ENCODE peak calls at places on chromosomes 3 and 15, in five cellular contexts. S is breast epithelium; I is CD8-positive, alpha-beta T cell; Z is hepatocyte; R is cardiac muscle cell. P is an unnamed sample.

GRCh38 chr3:81723732-81724313 is 37.6 kb downstream of the GBE1 start:
- DNase-seq in S (no peak), I (no peak), Z (no peak), R (no peak), P (no peak)

GRCh38 chr15:89971592-89971997 is 29.5 kb upstream of the ZNF710 start:
- DNase-seq in S (no peak), I (peak; percentile 30), Z (peak; percentile 79), R (peak; percentile 79), P (peak; percentile 37)

GRCh38 chr15:70033529-70034140 is 64.1 kb downstream of the TLE3 start:
- DNase-seq in S (no peak), I (no peak), Z (no peak), R (no peak), P (no peak)

GRCh38 chr15:40346579-40347558 is 4.0 kb upstream of the PHGR1 start:
- DNase-seq in S (peak; percentile 63), I (no peak), Z (no peak), R (no peak), P (no peak)

GRCh38 chr3:134373278-134373941 is 837 bp downstream of the AMOTL2 start:
- DNase-seq in S (peak; percentile 89), I (no peak), Z (peak; percentile 93), R (peak; percentile 93), P (no peak)

GRCh38 chr3:55013145-55013544 is 85.3 kb upstream of the LRTM1 start:
- DNase-seq in S (no peak), I (no peak), Z (peak; percentile 30), R (no peak), P (no peak)

GRCh38 chr3:105497381-105497780 is 130.7 kb downstream of the ALCAM start:
- DNase-seq in S (no peak), I (no peak), Z (no peak), R (no peak), P (no peak)

GRCh38 chr3:4716731-4717362 is 223.7 kb downstream of the ITPR1 start:
- DNase-seq in S (no peak), I (no peak), Z (no peak), R (no peak), P (no peak)

GRCh38 chr3:25781145-25781757 is 2.0 kb downstream of the NGLY1 start:
- DNase-seq in S (no peak), I (no peak), Z (no peak), R (no peak), P (no peak)

GRCh38 chr15:73051402-73051810 is 857 bp upstream of the NEO1 start:
- DNase-seq in S (peak; percentile 26), I (no peak), Z (no peak), R (no peak), P (no peak)

GRCh38 chr3:153338487-153338886 is 176.5 kb downstream of the RAP2B start:
- DNase-seq in S (no peak), I (no peak), Z (no peak), R (no peak), P (no peak)

DNA sequence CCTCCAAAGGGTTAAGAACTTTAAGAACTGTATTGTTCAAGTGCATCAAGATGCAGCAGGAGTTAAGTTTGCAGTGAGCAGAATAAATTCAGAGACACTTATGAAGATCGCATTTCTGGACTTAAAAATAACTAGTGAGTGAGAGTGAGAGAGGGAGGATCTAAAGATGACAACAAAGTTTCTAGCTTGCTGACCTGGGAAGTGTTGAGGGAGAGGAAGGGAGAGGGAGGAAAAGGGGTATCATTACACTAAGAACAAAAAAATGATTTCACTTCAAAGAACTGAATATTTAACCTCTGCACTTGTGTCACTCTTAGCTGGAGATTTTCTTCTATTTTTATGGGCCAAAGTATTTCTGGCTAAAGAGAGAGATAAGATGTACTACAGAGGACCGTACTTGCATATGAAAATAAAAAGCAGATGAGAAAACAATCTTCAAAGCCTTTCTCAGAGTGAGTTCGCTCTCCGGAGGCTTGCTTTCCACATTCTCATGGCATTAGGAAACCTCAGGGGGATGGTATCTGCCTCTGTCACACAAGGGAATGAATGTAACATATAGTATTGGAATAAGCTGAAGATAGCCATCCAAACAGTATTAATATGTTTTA is 91.4 kb upstream of the TJP1 start:
- DNase-seq in S (no peak), I (no peak), Z (no peak), R (no peak), P (no peak)
- H3K27ac ChIP-seq in S (no peak overlapping the region), I (no peak overlapping the region), Z (peak overlapping the region; percentile 0), R (peak overlapping the region; percentile 84), P (no peak overlapping the region)

GRCh38 chr15:27134481-27134880 is 163.5 kb downstream of the GABRG3 start:
- DNase-seq in S (no peak), I (no peak), Z (no peak), R (no peak), P (no peak)
- H3K9me3 ChIP-seq in S (no peaks in the 10 kb centered on the region), I (no peaks in the 10 kb centered on the region), Z (no peaks in the 10 kb centered on the region), R (no peaks in the 10 kb centered on the region), P (no peaks in the 10 kb centered on the region)

GRCh38 chr15:77505556-77505955 is 84.9 kb downstream of the HMG20A start:
- DNase-seq in S (no peak), I (no peak), Z (no peak), R (no peak), P (no peak)

GRCh38 chr15:77506311-77507150 is 85.8 kb downstream of the HMG20A start:
- DNase-seq in S (peak; percentile 58), I (no peak), Z (no peak), R (no peak), P (no peak)

GRCh38 chr15:77507911-77508310 is 87.2 kb downstream of the HMG20A start:
- DNase-seq in S (peak; percentile 69), I (no peak), Z (no peak), R (no peak), P (no peak)

GRCh38 chr15:77508541-77509505 is 88.1 kb downstream of the HMG20A start:
- DNase-seq in S (no peak), I (no peak), Z (no peak), R (no peak), P (no peak)

DNA sequence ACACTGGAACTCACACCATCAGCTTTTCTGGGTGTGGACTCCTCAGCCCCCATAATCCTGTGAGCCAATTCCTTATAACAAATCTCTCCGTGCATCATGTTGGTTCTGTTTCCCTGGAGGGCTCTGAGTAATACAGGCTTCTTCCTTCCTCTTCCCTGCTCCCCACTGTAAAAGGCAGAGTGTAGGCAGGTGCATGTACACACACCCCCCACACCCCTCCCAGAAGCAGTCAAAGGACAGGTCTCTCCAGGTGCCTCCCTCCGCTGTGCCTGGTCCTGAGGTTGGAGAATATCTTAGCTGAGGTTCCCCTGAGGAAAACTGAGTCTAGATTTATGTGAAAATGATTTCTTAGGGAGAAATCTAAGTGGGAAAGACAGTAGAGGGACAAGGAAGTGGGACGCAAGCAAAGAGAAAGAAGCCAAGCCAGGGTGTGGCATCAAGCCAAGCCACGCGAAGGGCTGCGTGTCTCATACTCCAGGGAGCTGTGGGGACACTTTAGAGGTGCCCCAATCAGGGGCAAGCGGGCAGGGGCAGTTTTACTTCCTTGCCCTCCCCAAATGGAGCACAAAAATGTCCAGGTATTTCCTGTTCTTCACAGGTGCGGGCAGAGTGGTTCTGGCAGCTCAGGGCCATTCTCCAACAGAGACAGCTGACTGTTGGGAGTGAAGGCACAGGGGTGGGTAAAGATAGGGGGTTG is 86.6 kb downstream of the HMG20A start:
- DNase-seq in S (peak; percentile 75), I (no peak), Z (no peak), R (no peak), P (no peak)
- H3K4me1 ChIP-seq in S (peaks cover 12% of the 10 kb centered on the region), I (no peaks in the 10 kb centered on the region), Z (no peaks in the 10 kb centered on the region), R (no peaks in the 10 kb centered on the region), P (no peaks in the 10 kb centered on the region)

DNA sequence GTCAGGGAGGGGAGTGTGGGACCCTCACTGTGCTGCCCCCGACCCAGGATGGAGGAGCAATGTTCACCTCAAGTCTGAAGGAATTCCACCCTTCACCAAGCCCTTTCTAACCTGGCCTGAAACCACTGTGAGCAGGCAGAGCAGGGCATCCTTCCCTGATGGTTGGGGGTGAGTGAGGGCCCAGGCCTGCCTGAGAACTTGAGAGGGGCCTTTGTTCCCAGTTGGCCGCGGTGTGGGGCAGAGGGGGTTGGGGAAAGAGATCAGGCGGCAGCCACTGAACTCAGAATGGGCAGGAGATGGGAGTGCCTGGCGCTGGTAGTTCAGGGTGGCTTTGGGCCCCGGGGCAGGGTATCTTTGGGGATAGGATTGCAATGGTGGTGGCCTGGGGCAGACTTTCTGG is 103.5 kb upstream of the RPL32 start:
- DNase-seq in S (no peak), I (no peak), Z (no peak), R (no peak), P (no peak)
- H3K27ac ChIP-seq in S (peak overlapping the region; percentile 25), I (no peak overlapping the region), Z (no peak overlapping the region), R (peak overlapping the region; percentile 78), P (no peak overlapping the region)

GRCh38 chr3:49219132-49219531 is 47.7 kb downstream of the KLHDC8B start:
- DNase-seq in S (no peak), I (no peak), Z (no peak), R (no peak), P (no peak)
- H3K9me3 ChIP-seq in S (peaks cover 5% of the 10 kb centered on the region), I (no peaks in the 10 kb centered on the region), Z (no peaks in the 10 kb centered on the region), R (no peaks in the 10 kb centered on the region), P (no peaks in the 10 kb centered on the region)

DNA sequence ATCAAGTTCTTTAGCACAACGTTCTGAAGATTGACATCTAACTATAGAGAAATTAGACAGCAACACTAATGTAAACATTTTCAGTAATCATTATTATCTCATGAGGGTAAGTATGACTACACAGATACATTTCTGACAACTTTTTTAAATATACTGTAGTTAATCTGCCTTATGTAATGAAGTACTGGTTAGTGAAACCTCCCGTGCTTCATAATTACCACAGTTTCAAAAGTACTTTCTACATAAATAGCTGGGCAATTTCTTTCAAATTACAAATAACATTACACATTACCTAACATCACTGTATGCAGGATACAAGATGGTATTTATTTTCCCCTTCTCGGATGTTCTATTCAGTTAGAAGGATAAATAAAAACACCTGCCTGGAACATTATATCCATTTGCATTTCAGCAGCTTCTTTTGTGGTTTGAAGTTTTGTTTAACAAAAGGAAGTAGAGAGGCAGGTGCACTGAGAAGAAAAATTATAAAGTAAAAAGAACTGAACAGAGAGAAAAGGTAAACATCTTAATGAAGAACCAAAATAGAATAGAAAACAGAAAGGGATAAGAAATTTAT is 1241.5 kb upstream of the GBE1 start:
- DNase-seq in S (no peak), I (no peak), Z (no peak), R (no peak), P (no peak)
- H3K4me1 ChIP-seq in S (no peaks in the 10 kb centered on the region), I (no peaks in the 10 kb centered on the region), Z (no peaks in the 10 kb centered on the region), R (no peaks in the 10 kb centered on the region), P (no peaks in the 10 kb centered on the region)

GRCh38 chr3:182807056-182807455 is 13.8 kb downstream of the ATP11B start:
- DNase-seq in S (no peak), I (no peak), Z (no peak), R (no peak), P (no peak)

GRCh38 chr3:182803596-182803995 is 10.3 kb downstream of the ATP11B start:
- DNase-seq in S (no peak), I (no peak), Z (no peak), R (no peak), P (no peak)

GRCh38 chr3:182803006-182803405 is 9.7 kb downstream of the ATP11B start:
- DNase-seq in S (no peak), I (no peak), Z (no peak), R (no peak), P (no peak)

GRCh38 chr3:182800508-182800907 is 7.2 kb downstream of the ATP11B start:
- DNase-seq in S (no peak), I (no peak), Z (no peak), R (no peak), P (no peak)

GRCh38 chr3:182802413-182802812 is 9.1 kb downstream of the ATP11B start:
- DNase-seq in S (no peak), I (no peak), Z (no peak), R (no peak), P (no peak)
- H3K27ac ChIP-seq in S (no peak overlapping the region), I (no peak overlapping the region), Z (no peak overlapping the region), R (peak overlapping the region; percentile 39), P (no peak overlapping the region)